ENCODE peak calls at places on chromosomes 7 and 10, in eight cellular contexts. Q, U, W, O, F, B, Z and M are unnamed samples.

GRCh38 chr7:69617364-69617763 is 19.1 kb downstream of the AUTS2 start:
- DNase-seq in Q (no peak), U (no peak), W (no peak), O (no peak), F (no peak), B (no peak), Z (no peak), M (no peak)

GRCh38 chr7:5452937-5453540 is 29.4 kb upstream of the TNRC18 start:
- DNase-seq in Q (peak; percentile 30), U (peak; percentile 41), W (peak; percentile 28), O (peak; percentile 89), F (no peak), B (peak; percentile 41), Z (peak; percentile 74), M (no peak)

GRCh38 chr10:30022590-30022989 is 36.8 kb downstream of the JCAD start:
- DNase-seq in Q (no peak), U (no peak), W (no peak), O (no peak), F (no peak), B (no peak), Z (no peak), M (no peak)

GRCh38 chr7:120089968-120090367 is 183.0 kb upstream of the KCND2 start:
- DNase-seq in Q (no peak), U (no peak), W (peak; percentile 8), O (peak; percentile 56), F (no peak), B (no peak), Z (peak; percentile 1), M (peak; percentile 51)

GRCh38 chr10:117374506-117375359 is 507 bp downstream of the PDZD8 start:
- DNase-seq in Q (no peak), U (peak; percentile 58), W (peak; percentile 20), O (peak; percentile 11), F (peak; percentile 65), B (peak; percentile 44), Z (no peak), M (peak; percentile 58)

GRCh38 chr7:54888067-54888735 is 129.2 kb upstream of the SEC61G start:
- DNase-seq in Q (no peak), U (no peak), W (no peak), O (peak; percentile 5), F (no peak), B (no peak), Z (no peak), M (no peak)

GRCh38 chr10:58554316-58554715 is 41.6 kb downstream of the BICC1 start:
- DNase-seq in Q (no peak), U (no peak), W (peak; percentile 71), O (no peak), F (no peak), B (no peak), Z (no peak), M (peak; percentile 55)

GRCh38 chr7:12737364-12737763 is 49.9 kb downstream of the ARL4A start:
- DNase-seq in Q (no peak), U (no peak), W (no peak), O (no peak), F (no peak), B (no peak), Z (no peak), M (no peak)

GRCh38 chr10:122208616-122209430 is 62.3 kb upstream of the BTBD16 start:
- DNase-seq in Q (no peak), U (no peak), W (no peak), O (no peak), F (no peak), B (no peak), Z (no peak), M (no peak)

GRCh38 chr10:54469587-54470323 is 331.3 kb downstream of the PCDH15 start:
- DNase-seq in Q (no peak), U (no peak), W (no peak), O (no peak), F (no peak), B (no peak), Z (no peak), M (no peak)

GRCh38 chr7:27110163-27110976 is 7.9 kb upstream of the HOXA2 start:
- DNase-seq in Q (no peak), U (no peak), W (no peak), O (peak; percentile 64), F (no peak), B (peak; percentile 97), Z (no peak), M (peak; percentile 50)

GRCh38 chr7:74059681-74060588 is 23.7 kb upstream of the LIMK1 start:
- DNase-seq in Q (no peak), U (no peak), W (peak; percentile 69), O (no peak), F (no peak), B (no peak), Z (no peak), M (peak; percentile 86)

GRCh38 chr7:135181929-135182678 is 11.6 kb upstream of the CYREN start:
- DNase-seq in Q (no peak), U (no peak), W (no peak), O (no peak), F (no peak), B (no peak), Z (no peak), M (no peak)

GRCh38 chr7:27131390-27131819 is 848 bp upstream of the HOXA4 start:
- DNase-seq in Q (no peak), U (no peak), W (no peak), O (no peak), F (no peak), B (no peak), Z (no peak), M (no peak)

GRCh38 chr10:93280699-93281366 is 201.3 kb downstream of the MYOF start:
- DNase-seq in Q (no peak), U (no peak), W (no peak), O (no peak), F (no peak), B (no peak), Z (no peak), M (no peak)

DNA sequence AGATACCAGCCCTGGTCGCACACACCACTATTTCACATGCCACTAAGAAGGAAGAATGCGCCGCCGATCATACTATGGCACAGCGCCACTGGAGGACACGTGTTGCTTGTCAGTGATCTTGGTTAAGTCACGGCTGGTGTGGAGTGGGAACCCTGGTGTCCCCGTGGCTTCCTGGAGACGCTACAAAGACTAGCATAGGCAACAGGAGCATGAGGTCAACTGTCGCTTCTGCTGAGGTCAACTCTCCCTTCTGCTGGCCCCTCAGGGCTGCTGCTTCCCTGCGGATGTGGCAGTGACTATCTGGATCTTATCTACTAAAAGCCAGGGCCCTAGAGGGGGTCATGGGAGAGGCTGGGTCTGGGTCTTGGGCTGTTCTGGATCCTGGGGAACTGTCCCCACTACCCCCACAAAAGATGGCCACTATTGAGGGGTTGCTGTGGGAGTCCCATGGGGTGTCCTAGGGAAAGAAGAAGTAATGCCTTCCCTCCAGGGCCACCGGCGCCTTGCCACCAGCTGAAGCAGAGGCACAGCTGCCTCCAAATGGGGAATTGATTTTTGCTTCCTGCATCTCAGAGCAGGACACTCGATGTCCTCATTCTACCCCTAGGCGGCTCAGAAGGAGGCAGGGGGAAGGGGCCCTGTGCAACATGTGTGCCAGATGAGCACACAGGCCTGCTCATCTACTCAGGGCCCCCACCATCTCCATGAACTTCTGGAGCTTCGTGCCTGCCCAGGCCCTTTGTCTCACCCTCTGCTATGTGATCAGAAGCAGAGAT is 76.6 kb upstream of the PPIF start:
- DNase-seq in Q (no peak), U (peak; percentile 92), W (no peak), O (no peak), F (no peak), B (no peak), Z (peak; percentile 36), M (no peak)
- TF ChIP-seq CTCF in Q (no peak), U (no peak), W (no peak), O (no peak), F (no peak), B (no peak), Z (no peak), M (no peak)

GRCh38 chr7:122137291-122138077 is 6.6 kb downstream of the AASS start:
- DNase-seq in Q (peak; percentile 73), U (no peak), W (peak; percentile 47), O (peak; percentile 25), F (no peak), B (peak; percentile 62), Z (peak; percentile 59), M (peak; percentile 42)
- H3K4me3 ChIP-seq in Q (no peak overlapping the region), U (no peak overlapping the region), W (peak overlapping the region; percentile 29), O (no peak overlapping the region), F (no peak overlapping the region), B (peak overlapping the region; percentile 34), Z (peak overlapping the region; percentile 50), M (peak overlapping the region; percentile 40)

DNA sequence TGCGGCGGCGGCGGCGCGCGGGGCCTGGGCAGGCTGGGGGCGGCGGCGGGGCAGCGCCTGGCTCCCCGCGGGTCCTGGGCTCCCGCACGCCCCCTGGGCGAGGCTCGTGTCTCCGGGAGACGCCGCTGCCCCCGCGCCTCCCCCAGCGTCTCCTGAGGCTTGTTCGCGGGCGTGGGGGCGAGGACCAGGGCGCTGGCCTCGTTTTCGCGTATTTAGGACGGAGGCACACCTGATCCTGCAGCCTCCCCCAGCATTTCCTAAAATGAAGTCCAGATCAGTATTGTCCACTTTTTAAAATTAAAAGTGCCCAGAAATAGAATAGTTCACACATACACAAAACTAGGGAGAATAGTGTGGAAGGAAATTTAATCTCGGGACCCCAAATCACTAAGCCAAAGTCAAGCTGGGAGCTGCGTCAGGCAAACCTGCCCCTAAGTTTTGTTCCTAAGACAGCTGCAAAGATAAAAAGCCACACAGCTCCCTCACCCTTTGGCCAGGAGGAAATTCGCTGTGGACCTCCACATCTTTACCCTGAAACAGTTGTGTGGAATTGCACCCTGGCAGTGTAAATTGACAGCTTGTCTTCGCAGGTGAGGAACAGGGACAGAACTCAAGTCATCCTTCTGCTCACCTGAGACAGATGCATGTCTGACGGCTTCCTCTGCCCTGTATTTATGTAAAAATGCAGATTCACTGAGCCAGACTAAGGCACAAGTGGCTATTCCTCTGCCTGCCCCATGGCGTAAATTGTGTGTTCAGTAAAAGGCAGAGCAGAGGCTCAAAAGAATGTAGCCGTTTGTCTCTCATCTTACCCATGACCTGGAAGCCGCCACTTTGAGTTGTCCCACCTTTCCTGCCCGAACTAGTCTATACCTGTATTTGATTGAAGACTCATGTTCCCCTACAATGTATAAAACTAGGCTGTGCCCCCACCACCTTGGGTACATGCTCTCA is 740 bp downstream of the GALNT11 start:
- DNase-seq in Q (no peak), U (no peak), W (peak; percentile 48), O (no peak), F (no peak), B (no peak), Z (no peak), M (peak; percentile 36)
- TF ChIP-seq CTCF in Q (peak; percentile 1), U (no peak), W (no peak), O (no peak), F (no peak), B (no peak), Z (no peak), M (no peak)

GRCh38 chr10:78408671-78409472 is 375.2 kb downstream of the RPS24 start:
- DNase-seq in Q (no peak), U (no peak), W (no peak), O (peak; percentile 91), F (no peak), B (peak; percentile 43), Z (no peak), M (no peak)

GRCh38 chr10:78406648-78407008 is 373.0 kb downstream of the RPS24 start:
- DNase-seq in Q (no peak), U (no peak), W (no peak), O (no peak), F (no peak), B (no peak), Z (no peak), M (no peak)

GRCh38 chr10:78408011-78408410 is 374.3 kb downstream of the RPS24 start:
- DNase-seq in Q (no peak), U (no peak), W (no peak), O (no peak), F (no peak), B (no peak), Z (no peak), M (no peak)

GRCh38 chr10:78405781-78406180 is 372.1 kb downstream of the RPS24 start:
- DNase-seq in Q (no peak), U (no peak), W (no peak), O (no peak), F (no peak), B (no peak), Z (no peak), M (no peak)

GRCh38 chr10:78407009-78407711 is 373.5 kb downstream of the RPS24 start:
- DNase-seq in Q (peak; percentile 62), U (no peak), W (peak; percentile 87), O (peak; percentile 96), F (peak; percentile 22), B (peak; percentile 92), Z (peak; percentile 22), M (peak; percentile 92)
- H3K4me3 ChIP-seq in Q (peak overlapping the region; percentile 35), U (no peak overlapping the region), W (peak overlapping the region; percentile 14), O (peak overlapping the region; percentile 32), F (no peak overlapping the region), B (peak overlapping the region; percentile 43), Z (no peak overlapping the region), M (no peak overlapping the region)